ENCODE peak calls at places on chromosome 20, in seven cellular contexts. One of them, this sample, is unnamed.

GRCh38 chr20:16580127-16580526 is 6.9 kb upstream of the KIF16B start:
- DNase-seq in IMR-90: peak; percentile 77
- DNase-seq in CD4-positive, alpha-beta T cell: no peak
- DNase-seq in left ventricle myocardium inferior: no peak
- DNase-seq in spleen: no peak
- DNase-seq in lower lobe of right lung: no peak
- DNase-seq in neural progenitor cell: peak; percentile 73
- DNase-seq in this sample: no peak

GRCh38 chr20:16123623-16124022 is 449.6 kb downstream of the KIF16B start:
- DNase-seq in IMR-90: no peak
- DNase-seq in left ventricle myocardium inferior: no peak
- DNase-seq in lower lobe of right lung: no peak
- DNase-seq in neural progenitor cell: no peak
- DNase-seq in spleen: no peak
- DNase-seq in CD4-positive, alpha-beta T cell: no peak
- DNase-seq in this sample: no peak

GRCh38 chr20:56957737-56958553 is 308.5 kb downstream of the BMP7 start:
- DNase-seq in left ventricle myocardium inferior: no peak
- DNase-seq in lower lobe of right lung: no peak
- DNase-seq in IMR-90: no peak
- DNase-seq in CD4-positive, alpha-beta T cell: no peak
- DNase-seq in neural progenitor cell: peak; percentile 84
- DNase-seq in spleen: no peak
- DNase-seq in this sample: no peak

GRCh38 chr20:38523697-38524096 is 51.1 kb downstream of the RALGAPB start:
- DNase-seq in neural progenitor cell: no peak
- DNase-seq in left ventricle myocardium inferior: no peak
- DNase-seq in CD4-positive, alpha-beta T cell: no peak
- DNase-seq in lower lobe of right lung: no peak
- DNase-seq in spleen: no peak
- DNase-seq in IMR-90: peak; percentile 65
- DNase-seq in this sample: no peak

GRCh38 chr20:36658300-36658699 is 12.3 kb upstream of the SLA2 start:
- DNase-seq in left ventricle myocardium inferior: no peak
- DNase-seq in neural progenitor cell: no peak
- DNase-seq in lower lobe of right lung: no peak
- DNase-seq in CD4-positive, alpha-beta T cell: no peak
- DNase-seq in IMR-90: no peak
- DNase-seq in spleen: no peak
- DNase-seq in this sample: no peak

GRCh38 chr20:13262701-13263335 is 41.7 kb downstream of the ISM1 start:
- DNase-seq in CD4-positive, alpha-beta T cell: no peak
- DNase-seq in IMR-90: no peak
- DNase-seq in spleen: no peak
- DNase-seq in left ventricle myocardium inferior: no peak
- DNase-seq in neural progenitor cell: no peak
- DNase-seq in lower lobe of right lung: no peak
- DNase-seq in this sample: no peak

GRCh38 chr20:57708694-57709673 is 831 bp downstream of the PMEPA1 start:
- DNase-seq in CD4-positive, alpha-beta T cell: peak; percentile 59
- DNase-seq in left ventricle myocardium inferior: peak; percentile 43
- DNase-seq in neural progenitor cell: peak; percentile 37
- DNase-seq in IMR-90: peak; percentile 19
- DNase-seq in lower lobe of right lung: no peak
- DNase-seq in spleen: peak; percentile 86
- DNase-seq in this sample: peak; percentile 79

GRCh38 chr20:16701296-16701695 is 28.5 kb upstream of the SNRPB2 start:
- DNase-seq in lower lobe of right lung: no peak
- DNase-seq in spleen: no peak
- DNase-seq in IMR-90: no peak
- DNase-seq in neural progenitor cell: peak; percentile 18
- DNase-seq in CD4-positive, alpha-beta T cell: peak; percentile 20
- DNase-seq in left ventricle myocardium inferior: no peak
- DNase-seq in this sample: no peak

GRCh38 chr20:37297066-37297736 is 7.7 kb downstream of the MANBAL start:
- DNase-seq in left ventricle myocardium inferior: no peak
- DNase-seq in lower lobe of right lung: no peak
- DNase-seq in neural progenitor cell: no peak
- DNase-seq in CD4-positive, alpha-beta T cell: no peak
- DNase-seq in spleen: no peak
- DNase-seq in IMR-90: peak; percentile 84
- DNase-seq in this sample: no peak

GRCh38 chr20:57384953-57385761 is 6.0 kb upstream of the RBM38 start:
- DNase-seq in IMR-90: no peak
- DNase-seq in spleen: peak; percentile 77
- DNase-seq in neural progenitor cell: no peak
- DNase-seq in lower lobe of right lung: no peak
- DNase-seq in CD4-positive, alpha-beta T cell: no peak
- DNase-seq in left ventricle myocardium inferior: no peak
- DNase-seq in this sample: no peak

GRCh38 chr20:59123011-59123676 is 40.5 kb upstream of the ZNF831 start:
- DNase-seq in IMR-90: no peak
- DNase-seq in left ventricle myocardium inferior: no peak
- DNase-seq in lower lobe of right lung: no peak
- DNase-seq in neural progenitor cell: no peak
- DNase-seq in spleen: peak; percentile 86
- DNase-seq in CD4-positive, alpha-beta T cell: peak; percentile 63
- DNase-seq in this sample: no peak

GRCh38 chr20:3889489-3890409 is 562 bp downstream of the PANK2 start:
- DNase-seq in CD4-positive, alpha-beta T cell: peak; percentile 28
- DNase-seq in neural progenitor cell: no peak
- DNase-seq in lower lobe of right lung: peak; percentile 73
- DNase-seq in IMR-90: no peak
- DNase-seq in spleen: peak; percentile 92
- DNase-seq in left ventricle myocardium inferior: peak; percentile 37
- DNase-seq in this sample: peak; percentile 79

GRCh38 chr20:3068075-3068474 is 3.3 kb upstream of the OXT start:
- DNase-seq in spleen: peak; percentile 29
- DNase-seq in CD4-positive, alpha-beta T cell: no peak
- DNase-seq in left ventricle myocardium inferior: no peak
- DNase-seq in IMR-90: no peak
- DNase-seq in neural progenitor cell: no peak
- DNase-seq in lower lobe of right lung: no peak
- DNase-seq in this sample: no peak

GRCh38 chr20:32343438-32343837 is 14.7 kb upstream of the ASXL1 start:
- DNase-seq in IMR-90: peak; percentile 85
- DNase-seq in CD4-positive, alpha-beta T cell: no peak
- DNase-seq in left ventricle myocardium inferior: no peak
- DNase-seq in neural progenitor cell: no peak
- DNase-seq in spleen: no peak
- DNase-seq in lower lobe of right lung: no peak
- DNase-seq in this sample: no peak

GRCh38 chr20:4898282-4898681 is 103.0 kb downstream of the SLC23A2 start:
- DNase-seq in IMR-90: peak; percentile 89
- DNase-seq in neural progenitor cell: no peak
- DNase-seq in CD4-positive, alpha-beta T cell: no peak
- DNase-seq in spleen: no peak
- DNase-seq in lower lobe of right lung: no peak
- DNase-seq in left ventricle myocardium inferior: peak; percentile 29
- DNase-seq in this sample: peak; percentile 73

GRCh38 chr20:8722277-8722928 is 346.5 kb upstream of the PLCB4 start:
- DNase-seq in left ventricle myocardium inferior: no peak
- DNase-seq in CD4-positive, alpha-beta T cell: no peak
- DNase-seq in spleen: no peak
- DNase-seq in IMR-90: peak; percentile 77
- DNase-seq in neural progenitor cell: peak; percentile 78
- DNase-seq in lower lobe of right lung: no peak
- DNase-seq in this sample: peak; percentile 9

GRCh38 chr20:41696428-41696827 is 78.3 kb upstream of the CHD6 start:
- DNase-seq in left ventricle myocardium inferior: no peak
- DNase-seq in CD4-positive, alpha-beta T cell: no peak
- DNase-seq in spleen: no peak
- DNase-seq in IMR-90: no peak
- DNase-seq in lower lobe of right lung: no peak
- DNase-seq in neural progenitor cell: no peak
- DNase-seq in this sample: no peak

GRCh38 chr20:57990396-57990987 is 238.0 kb downstream of the ANKRD60 start:
- DNase-seq in IMR-90: no peak
- DNase-seq in neural progenitor cell: no peak
- DNase-seq in CD4-positive, alpha-beta T cell: no peak
- DNase-seq in lower lobe of right lung: no peak
- DNase-seq in left ventricle myocardium inferior: no peak
- DNase-seq in spleen: no peak
- DNase-seq in this sample: no peak

GRCh38 chr20:51733070-51733469 is 35.1 kb downstream of the ATP9A start:
- DNase-seq in spleen: no peak
- DNase-seq in left ventricle myocardium inferior: no peak
- DNase-seq in CD4-positive, alpha-beta T cell: no peak
- DNase-seq in IMR-90: no peak
- DNase-seq in lower lobe of right lung: no peak
- DNase-seq in neural progenitor cell: no peak
- DNase-seq in this sample: no peak

GRCh38 chr20:42752620-42753019 is 437.1 kb downstream of the PTPRT start:
- DNase-seq in IMR-90: no peak
- DNase-seq in lower lobe of right lung: no peak
- DNase-seq in neural progenitor cell: no peak
- DNase-seq in spleen: no peak
- DNase-seq in left ventricle myocardium inferior: no peak
- DNase-seq in CD4-positive, alpha-beta T cell: no peak
- DNase-seq in this sample: no peak

GRCh38 chr20:42749548-42749947 is 440.2 kb downstream of the PTPRT start:
- DNase-seq in CD4-positive, alpha-beta T cell: no peak
- DNase-seq in spleen: no peak
- DNase-seq in IMR-90: no peak
- DNase-seq in neural progenitor cell: no peak
- DNase-seq in lower lobe of right lung: no peak
- DNase-seq in left ventricle myocardium inferior: no peak
- DNase-seq in this sample: no peak

DNA sequence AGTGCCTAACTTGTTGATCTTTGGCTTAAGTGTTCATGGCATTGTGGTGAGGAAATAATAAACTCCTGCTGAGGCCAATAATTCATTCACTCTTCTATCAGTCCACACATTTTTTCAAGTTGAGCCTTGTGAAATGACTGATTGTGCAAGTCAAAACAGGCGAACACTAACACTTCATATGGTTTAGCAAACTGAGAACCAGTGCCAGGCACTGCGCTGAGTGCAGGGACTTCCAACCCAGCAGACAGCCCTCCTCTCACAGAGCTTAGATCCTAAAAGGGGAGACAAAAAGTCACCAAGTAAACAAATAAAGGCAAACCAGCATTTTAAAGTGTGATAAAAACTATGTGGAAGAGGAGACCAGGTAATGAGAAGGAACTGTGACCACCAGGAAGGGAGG is 435.0 kb downstream of the PTPRT start:
- DNase-seq in neural progenitor cell: no peak
- DNase-seq in CD4-positive, alpha-beta T cell: no peak
- DNase-seq in left ventricle myocardium inferior: no peak
- DNase-seq in lower lobe of right lung: peak; percentile 60
- DNase-seq in IMR-90: no peak
- DNase-seq in spleen: no peak
- DNase-seq in this sample: peak; percentile 67
- H3K27ac ChIP-seq in neural progenitor cell: no peak overlapping the region
- H3K27ac ChIP-seq in CD4-positive, alpha-beta T cell: no peak overlapping the region
- H3K27ac ChIP-seq in left ventricle myocardium inferior: no peak overlapping the region
- H3K27ac ChIP-seq in lower lobe of right lung: no peak overlapping the region
- H3K27ac ChIP-seq in IMR-90: no peak overlapping the region
- H3K27ac ChIP-seq in spleen: no peak overlapping the region
- H3K27ac ChIP-seq in this sample: no peak overlapping the region

DNA sequence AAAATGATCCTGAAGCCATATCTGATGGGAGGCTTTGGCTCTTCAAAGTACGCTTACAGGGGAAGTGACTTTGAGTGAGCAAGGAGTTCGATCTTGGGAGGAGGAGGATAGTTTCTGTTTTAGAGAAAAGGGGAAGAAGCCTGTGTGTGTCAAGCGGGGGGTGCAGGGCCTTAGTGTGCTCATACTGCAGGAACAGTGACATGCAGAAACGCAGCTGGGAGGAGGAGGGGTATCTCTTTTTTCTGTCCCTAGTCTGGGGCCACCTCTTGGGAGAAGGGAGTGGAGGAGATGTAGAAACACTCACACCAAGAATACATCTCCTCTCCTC is 19.8 kb downstream of the SIRPD start:
- DNase-seq in lower lobe of right lung: peak; percentile 79
- DNase-seq in spleen: peak; percentile 87
- DNase-seq in IMR-90: no peak
- DNase-seq in CD4-positive, alpha-beta T cell: no peak
- DNase-seq in left ventricle myocardium inferior: peak; percentile 39
- DNase-seq in neural progenitor cell: no peak
- DNase-seq in this sample: peak; percentile 69
- H3K27ac ChIP-seq in lower lobe of right lung: peak overlapping the region; percentile 78
- H3K27ac ChIP-seq in spleen: peak overlapping the region; percentile 86
- H3K27ac ChIP-seq in IMR-90: no peak overlapping the region
- H3K27ac ChIP-seq in CD4-positive, alpha-beta T cell: no peak overlapping the region
- H3K27ac ChIP-seq in left ventricle myocardium inferior: peak overlapping the region; percentile 56
- H3K27ac ChIP-seq in neural progenitor cell: no peak overlapping the region
- H3K27ac ChIP-seq in this sample: no peak overlapping the region

GRCh38 chr20:21767200-21767738 is 61.8 kb downstream of the PAX1 start:
- DNase-seq in neural progenitor cell: no peak
- DNase-seq in CD4-positive, alpha-beta T cell: no peak
- DNase-seq in spleen: no peak
- DNase-seq in left ventricle myocardium inferior: no peak
- DNase-seq in IMR-90: no peak
- DNase-seq in lower lobe of right lung: no peak
- DNase-seq in this sample: no peak
- H3K27ac ChIP-seq in neural progenitor cell: no peak overlapping the region
- H3K27ac ChIP-seq in CD4-positive, alpha-beta T cell: no peak overlapping the region
- H3K27ac ChIP-seq in spleen: no peak overlapping the region
- H3K27ac ChIP-seq in left ventricle myocardium inferior: no peak overlapping the region
- H3K27ac ChIP-seq in IMR-90: no peak overlapping the region
- H3K27ac ChIP-seq in lower lobe of right lung: no peak overlapping the region
- H3K27ac ChIP-seq in this sample: no peak overlapping the region

GRCh38 chr20:6466065-6466810 is 301.2 kb upstream of the BMP2 start:
- DNase-seq in lower lobe of right lung: no peak
- DNase-seq in CD4-positive, alpha-beta T cell: no peak
- DNase-seq in left ventricle myocardium inferior: no peak
- DNase-seq in neural progenitor cell: no peak
- DNase-seq in spleen: no peak
- DNase-seq in IMR-90: peak; percentile 45
- DNase-seq in this sample: peak; percentile 14

GRCh38 chr20:6469695-6470094 is 297.8 kb upstream of the BMP2 start:
- DNase-seq in neural progenitor cell: no peak
- DNase-seq in IMR-90: no peak
- DNase-seq in spleen: no peak
- DNase-seq in lower lobe of right lung: no peak
- DNase-seq in CD4-positive, alpha-beta T cell: no peak
- DNase-seq in left ventricle myocardium inferior: no peak
- DNase-seq in this sample: no peak

GRCh38 chr20:6471110-6471647 is 296.3 kb upstream of the BMP2 start:
- DNase-seq in lower lobe of right lung: no peak
- DNase-seq in left ventricle myocardium inferior: no peak
- DNase-seq in IMR-90: no peak
- DNase-seq in neural progenitor cell: no peak
- DNase-seq in spleen: no peak
- DNase-seq in CD4-positive, alpha-beta T cell: no peak
- DNase-seq in this sample: no peak

GRCh38 chr20:6473197-6473596 is 294.3 kb upstream of the BMP2 start:
- DNase-seq in left ventricle myocardium inferior: no peak
- DNase-seq in spleen: no peak
- DNase-seq in CD4-positive, alpha-beta T cell: no peak
- DNase-seq in IMR-90: peak; percentile 45
- DNase-seq in neural progenitor cell: no peak
- DNase-seq in lower lobe of right lung: no peak
- DNase-seq in this sample: no peak

DNA sequence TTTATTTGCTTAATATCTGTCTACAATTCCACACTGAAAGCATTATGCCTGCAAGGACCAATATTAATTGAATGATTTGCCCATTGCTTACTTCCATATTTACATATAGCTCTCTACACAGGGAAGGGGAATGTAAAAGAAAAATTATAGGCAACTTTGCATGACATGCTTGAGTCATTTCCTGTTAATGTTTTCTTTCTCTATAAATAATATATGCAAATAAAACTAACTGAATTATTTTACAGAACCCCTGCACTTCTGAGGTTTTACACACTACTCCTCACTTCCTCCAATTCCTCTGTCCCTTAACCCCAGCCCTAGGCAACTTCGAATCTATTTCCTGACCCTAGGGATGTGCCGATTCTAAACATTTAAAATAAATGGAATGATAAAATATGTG is 298.7 kb upstream of the BMP2 start:
- DNase-seq in left ventricle myocardium inferior: no peak
- DNase-seq in spleen: no peak
- DNase-seq in lower lobe of right lung: no peak
- DNase-seq in CD4-positive, alpha-beta T cell: no peak
- DNase-seq in neural progenitor cell: no peak
- DNase-seq in IMR-90: peak; percentile 8
- DNase-seq in this sample: no peak
- H3K27ac ChIP-seq in left ventricle myocardium inferior: no peak overlapping the region
- H3K27ac ChIP-seq in spleen: no peak overlapping the region
- H3K27ac ChIP-seq in lower lobe of right lung: no peak overlapping the region
- H3K27ac ChIP-seq in CD4-positive, alpha-beta T cell: no peak overlapping the region
- H3K27ac ChIP-seq in neural progenitor cell: no peak overlapping the region
- H3K27ac ChIP-seq in IMR-90: no peak overlapping the region
- H3K27ac ChIP-seq in this sample: no peak overlapping the region

This sample was measured in right cardiac atrium.